ENCODE peak calls at places on chromosomes 4 and X, in seven cellular contexts. One of them, this sample, is unnamed.

GRCh38 chr4:5374577-5374976 is 323.3 kb downstream of the STK32B start:
- DNase-seq in neural progenitor cell: no peak
- DNase-seq in MM.1S: no peak
- DNase-seq in K562: no peak
- DNase-seq in GM23248: no peak
- DNase-seq in PC-9: no peak
- DNase-seq in mammary epithelial cell: no peak
- DNase-seq in this sample: no peak

GRCh38 chr4:6739920-6740319 is 23.9 kb downstream of the BLOC1S4 start:
- DNase-seq in K562: no peak
- DNase-seq in PC-9: no peak
- DNase-seq in mammary epithelial cell: no peak
- DNase-seq in GM23248: no peak
- DNase-seq in MM.1S: no peak
- DNase-seq in neural progenitor cell: no peak
- DNase-seq in this sample: no peak

GRCh38 chr4:169341490-169341889 is 70.7 kb upstream of the SH3RF1 start:
- DNase-seq in MM.1S: no peak
- DNase-seq in PC-9: no peak
- DNase-seq in neural progenitor cell: no peak
- DNase-seq in K562: no peak
- DNase-seq in mammary epithelial cell: peak; percentile 24
- DNase-seq in GM23248: peak; percentile 73
- DNase-seq in this sample: no peak

GRCh38 chr4:123937612-123938011 is 541.0 kb downstream of the SPRY1 start:
- DNase-seq in neural progenitor cell: no peak
- DNase-seq in MM.1S: no peak
- DNase-seq in mammary epithelial cell: no peak
- DNase-seq in K562: no peak
- DNase-seq in PC-9: no peak
- DNase-seq in GM23248: no peak
- DNase-seq in this sample: no peak

GRCh38 chr4:149999485-150000074 is 78.7 kb upstream of the DCLK2 start:
- DNase-seq in GM23248: peak; percentile 88
- DNase-seq in mammary epithelial cell: peak; percentile 36
- DNase-seq in MM.1S: peak; percentile 65
- DNase-seq in K562: no peak
- DNase-seq in PC-9: no peak
- DNase-seq in neural progenitor cell: peak; percentile 64
- DNase-seq in this sample: no peak

GRCh38 chrX:104330966-104331365 is 76.2 kb upstream of the ESX1 start:
- DNase-seq in K562: no peak
- DNase-seq in GM23248: peak; percentile 71
- DNase-seq in neural progenitor cell: no peak
- DNase-seq in mammary epithelial cell: peak; percentile 49
- DNase-seq in PC-9: peak; percentile 88
- DNase-seq in MM.1S: no peak
- DNase-seq in this sample: no peak

GRCh38 chr4:64545593-64545992 is 136.3 kb upstream of the TECRL start:
- DNase-seq in K562: no peak
- DNase-seq in mammary epithelial cell: no peak
- DNase-seq in neural progenitor cell: no peak
- DNase-seq in PC-9: no peak
- DNase-seq in MM.1S: no peak
- DNase-seq in GM23248: no peak
- DNase-seq in this sample: no peak

GRCh38 chrX:119895843-119896326 is at the start of gene AKAP14:
- DNase-seq in GM23248: no peak
- DNase-seq in neural progenitor cell: no peak
- DNase-seq in PC-9: no peak
- DNase-seq in MM.1S: no peak
- DNase-seq in mammary epithelial cell: no peak
- DNase-seq in K562: no peak
- DNase-seq in this sample: no peak

GRCh38 chr4:147735413-147736301 is 3.8 kb downstream of the ARHGAP10 start:
- DNase-seq in neural progenitor cell: no peak
- DNase-seq in GM23248: peak; percentile 34
- DNase-seq in mammary epithelial cell: no peak
- DNase-seq in PC-9: no peak
- DNase-seq in K562: no peak
- DNase-seq in MM.1S: peak; percentile 23
- DNase-seq in this sample: no peak

GRCh38 chr4:53620956-53621355 is 29.7 kb upstream of the LNX1 start:
- DNase-seq in mammary epithelial cell: no peak
- DNase-seq in GM23248: no peak
- DNase-seq in MM.1S: no peak
- DNase-seq in PC-9: peak; percentile 44
- DNase-seq in K562: no peak
- DNase-seq in neural progenitor cell: peak; percentile 14
- DNase-seq in this sample: no peak

GRCh38 chr4:6095023-6095817 is 77.0 kb upstream of the C4orf50 start:
- DNase-seq in MM.1S: no peak
- DNase-seq in K562: no peak
- DNase-seq in GM23248: peak; percentile 35
- DNase-seq in mammary epithelial cell: peak; percentile 16
- DNase-seq in neural progenitor cell: no peak
- DNase-seq in PC-9: no peak
- DNase-seq in this sample: no peak

GRCh38 chr4:55018978-55019377 is 106.4 kb downstream of the KDR start:
- DNase-seq in PC-9: no peak
- DNase-seq in mammary epithelial cell: no peak
- DNase-seq in GM23248: no peak
- DNase-seq in neural progenitor cell: no peak
- DNase-seq in K562: no peak
- DNase-seq in MM.1S: no peak
- DNase-seq in this sample: no peak

GRCh38 chr4:43781125-43781524 is 667.5 kb downstream of the KCTD8 start:
- DNase-seq in MM.1S: no peak
- DNase-seq in PC-9: no peak
- DNase-seq in mammary epithelial cell: no peak
- DNase-seq in neural progenitor cell: no peak
- DNase-seq in GM23248: no peak
- DNase-seq in K562: no peak
- DNase-seq in this sample: no peak

GRCh38 chr4:187814737-187815465 is 180.7 kb upstream of the ZFP42 start:
- DNase-seq in mammary epithelial cell: no peak
- DNase-seq in PC-9: peak; percentile 65
- DNase-seq in GM23248: peak; percentile 2
- DNase-seq in MM.1S: no peak
- DNase-seq in K562: no peak
- DNase-seq in neural progenitor cell: no peak
- DNase-seq in this sample: no peak

GRCh38 chr4:111283066-111283677 is 660.3 kb upstream of the PITX2 start:
- DNase-seq in GM23248: peak; percentile 56
- DNase-seq in MM.1S: peak; percentile 66
- DNase-seq in PC-9: no peak
- DNase-seq in mammary epithelial cell: peak; percentile 32
- DNase-seq in K562: peak; percentile 40
- DNase-seq in neural progenitor cell: peak; percentile 71
- DNase-seq in this sample: peak; percentile 24

GRCh38 chrX:8760021-8760420 is 28.1 kb upstream of the ANOS1 start:
- DNase-seq in neural progenitor cell: no peak
- DNase-seq in mammary epithelial cell: peak; percentile 18
- DNase-seq in K562: no peak
- DNase-seq in PC-9: no peak
- DNase-seq in GM23248: peak; percentile 56
- DNase-seq in MM.1S: no peak
- DNase-seq in this sample: no peak

GRCh38 chr4:81424336-81424735 is 47.4 kb downstream of the RASGEF1B start:
- DNase-seq in neural progenitor cell: no peak
- DNase-seq in MM.1S: no peak
- DNase-seq in GM23248: no peak
- DNase-seq in mammary epithelial cell: no peak
- DNase-seq in PC-9: no peak
- DNase-seq in K562: no peak
- DNase-seq in this sample: no peak

GRCh38 chrX:102129473-102129872 is 4.0 kb downstream of the TCEAL2 start:
- DNase-seq in MM.1S: peak; percentile 34
- DNase-seq in K562: no peak
- DNase-seq in mammary epithelial cell: no peak
- DNase-seq in PC-9: no peak
- DNase-seq in neural progenitor cell: no peak
- DNase-seq in GM23248: peak; percentile 24
- DNase-seq in this sample: no peak

GRCh38 chr4:13876151-13876550 is 248.6 kb upstream of the BOD1L1 start:
- DNase-seq in neural progenitor cell: no peak
- DNase-seq in GM23248: no peak
- DNase-seq in MM.1S: no peak
- DNase-seq in mammary epithelial cell: no peak
- DNase-seq in K562: no peak
- DNase-seq in PC-9: no peak
- DNase-seq in this sample: peak; percentile 28

GRCh38 chrX:72097081-72097480 is 34.6 kb downstream of the RTL5 start:
- DNase-seq in K562: no peak
- DNase-seq in PC-9: no peak
- DNase-seq in GM23248: no peak
- DNase-seq in MM.1S: no peak
- DNase-seq in neural progenitor cell: no peak
- DNase-seq in mammary epithelial cell: no peak
- DNase-seq in this sample: no peak

GRCh38 chrX:72102760-72103159 is 29.0 kb downstream of the RTL5 start:
- DNase-seq in PC-9: no peak
- DNase-seq in neural progenitor cell: no peak
- DNase-seq in GM23248: no peak
- DNase-seq in MM.1S: no peak
- DNase-seq in mammary epithelial cell: no peak
- DNase-seq in K562: no peak
- DNase-seq in this sample: no peak

GRCh38 chrX:72101597-72102037 is 30.1 kb downstream of the RTL5 start:
- DNase-seq in GM23248: no peak
- DNase-seq in K562: no peak
- DNase-seq in neural progenitor cell: peak; percentile 41
- DNase-seq in mammary epithelial cell: no peak
- DNase-seq in PC-9: no peak
- DNase-seq in MM.1S: no peak
- DNase-seq in this sample: no peak

GRCh38 chrX:72100051-72100755 is 31.5 kb downstream of the RTL5 start:
- DNase-seq in GM23248: no peak
- DNase-seq in neural progenitor cell: no peak
- DNase-seq in MM.1S: no peak
- DNase-seq in PC-9: no peak
- DNase-seq in K562: no peak
- DNase-seq in mammary epithelial cell: no peak
- DNase-seq in this sample: no peak

DNA sequence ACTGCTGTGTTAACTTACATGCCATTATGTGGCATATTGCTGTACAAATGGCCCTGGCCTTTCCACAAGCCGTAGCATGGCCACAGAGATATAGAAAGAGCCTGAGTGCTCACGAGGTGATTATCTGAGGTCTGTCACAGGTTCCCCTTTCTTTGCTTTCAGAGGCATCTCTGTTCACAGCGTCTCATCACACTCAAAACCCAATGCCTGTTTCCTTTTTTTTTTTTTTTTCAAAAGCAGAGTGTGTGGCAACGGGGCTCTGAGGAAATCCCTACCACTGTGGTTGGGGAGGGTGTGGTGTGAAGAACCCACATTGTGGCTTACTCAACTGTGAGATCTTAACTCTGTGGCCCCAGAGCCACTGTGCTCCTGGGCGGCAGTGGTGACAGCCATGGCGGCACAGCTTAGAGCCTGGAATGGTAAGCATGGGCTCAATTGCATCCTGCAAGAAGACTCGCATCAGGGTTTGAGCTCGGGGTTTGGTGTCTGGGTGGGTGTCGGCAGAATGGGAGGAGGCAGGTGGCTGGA is 30.8 kb downstream of the RTL5 start:
- DNase-seq in neural progenitor cell: no peak
- DNase-seq in mammary epithelial cell: no peak
- DNase-seq in PC-9: no peak
- DNase-seq in MM.1S: peak; percentile 58
- DNase-seq in GM23248: peak; percentile 12
- DNase-seq in K562: no peak
- DNase-seq in this sample: no peak
- H3K27ac ChIP-seq in neural progenitor cell: no peak overlapping the region
- H3K27ac ChIP-seq in mammary epithelial cell: no peak overlapping the region
- H3K27ac ChIP-seq in PC-9: no peak overlapping the region
- H3K27ac ChIP-seq in MM.1S: peak overlapping the region; percentile 53
- H3K27ac ChIP-seq in GM23248: no peak overlapping the region
- H3K27ac ChIP-seq in K562: no peak overlapping the region
- H3K27ac ChIP-seq in this sample: no peak overlapping the region

GRCh38 chr4:163662761-163663160 is 168.3 kb downstream of the TMA16 start:
- DNase-seq in K562: no peak
- DNase-seq in GM23248: no peak
- DNase-seq in PC-9: no peak
- DNase-seq in MM.1S: peak; percentile 26
- DNase-seq in neural progenitor cell: no peak
- DNase-seq in mammary epithelial cell: no peak
- DNase-seq in this sample: no peak

GRCh38 chr4:163666335-163666888 is 171.9 kb downstream of the TMA16 start:
- DNase-seq in PC-9: no peak
- DNase-seq in MM.1S: no peak
- DNase-seq in neural progenitor cell: no peak
- DNase-seq in GM23248: no peak
- DNase-seq in mammary epithelial cell: no peak
- DNase-seq in K562: no peak
- DNase-seq in this sample: peak; percentile 40

GRCh38 chr4:163665521-163666334 is 171.2 kb downstream of the TMA16 start:
- DNase-seq in MM.1S: peak; percentile 21
- DNase-seq in K562: no peak
- DNase-seq in mammary epithelial cell: no peak
- DNase-seq in PC-9: no peak
- DNase-seq in GM23248: no peak
- DNase-seq in neural progenitor cell: no peak
- DNase-seq in this sample: no peak

GRCh38 chr4:163663454-163664225 is 169.2 kb downstream of the TMA16 start:
- DNase-seq in neural progenitor cell: no peak
- DNase-seq in mammary epithelial cell: no peak
- DNase-seq in PC-9: no peak
- DNase-seq in MM.1S: peak; percentile 29
- DNase-seq in GM23248: no peak
- DNase-seq in K562: no peak
- DNase-seq in this sample: no peak
- H3K4me3 ChIP-seq in neural progenitor cell: no peak overlapping the region
- H3K4me3 ChIP-seq in mammary epithelial cell: no peak overlapping the region
- H3K4me3 ChIP-seq in PC-9: no peak overlapping the region
- H3K4me3 ChIP-seq in MM.1S: no peak overlapping the region
- H3K4me3 ChIP-seq in GM23248: no peak overlapping the region
- H3K4me3 ChIP-seq in K562: no peak overlapping the region
- H3K4me3 ChIP-seq in this sample: no peak overlapping the region

GRCh38 chrX:75873993-75874392 is 88.9 kb upstream of the MAGEE2 start:
- DNase-seq in mammary epithelial cell: no peak
- DNase-seq in PC-9: no peak
- DNase-seq in neural progenitor cell: no peak
- DNase-seq in MM.1S: no peak
- DNase-seq in GM23248: no peak
- DNase-seq in K562: no peak
- DNase-seq in this sample: no peak
- TF ChIP-seq EZH2 in mammary epithelial cell: no peak
- TF ChIP-seq EZH2 in PC-9: no peak
- TF ChIP-seq EZH2 in neural progenitor cell: no peak
- TF ChIP-seq EZH2 in MM.1S: no peak
- TF ChIP-seq EZH2 in GM23248: no peak
- TF ChIP-seq EZH2 in K562: no peak
- TF ChIP-seq EZH2 in this sample: no peak

DNA sequence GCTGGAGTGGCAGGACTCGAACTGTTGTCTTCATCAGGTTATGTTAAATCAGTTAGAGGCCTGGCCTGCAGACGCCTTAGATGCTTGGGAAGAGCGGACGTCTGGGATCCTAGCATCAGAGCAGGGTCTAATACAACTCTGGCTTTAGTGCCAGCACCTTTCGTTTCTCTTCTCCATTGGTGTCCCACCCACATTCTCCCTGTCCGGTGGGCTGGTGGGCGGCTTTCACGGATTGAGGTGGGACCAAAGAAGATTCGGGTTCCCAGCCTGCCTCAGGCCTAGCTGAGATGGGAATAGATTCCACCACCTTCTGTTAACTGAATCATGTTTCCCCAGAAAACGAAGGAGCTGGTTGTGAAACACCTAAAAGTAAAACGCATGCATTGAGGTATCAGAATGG is 939 bp downstream of the PDK3 start:
- DNase-seq in K562: no peak
- DNase-seq in PC-9: no peak
- DNase-seq in GM23248: no peak
- DNase-seq in MM.1S: no peak
- DNase-seq in neural progenitor cell: peak; percentile 21
- DNase-seq in mammary epithelial cell: no peak
- DNase-seq in this sample: no peak
- H3K27ac ChIP-seq in K562: no peak overlapping the region
- H3K27ac ChIP-seq in PC-9: no peak overlapping the region
- H3K27ac ChIP-seq in GM23248: no peak overlapping the region
- H3K27ac ChIP-seq in MM.1S: no peak overlapping the region
- H3K27ac ChIP-seq in neural progenitor cell: no peak overlapping the region
- H3K27ac ChIP-seq in mammary epithelial cell: no peak overlapping the region
- H3K27ac ChIP-seq in this sample: no peak overlapping the region

This sample was measured in SK-N-MC.